ENCODE peak calls at places on chromosomes 3 and 15, in eight cellular contexts. W, O, N, A, R, M, Z and J are unnamed samples.

GRCh38 chr3:102182162-102182561 is 252.7 kb upstream of the ZPLD1 start:
- DNase-seq in R (no peak), M (no peak), W (no peak), Z (no peak), A (no peak), O (no peak), N (peak), J (no peak)

GRCh38 chr3:123723527-123724168 is 138.8 kb upstream of the HACD2 start:
- DNase-seq in O (peak), Z (peak), R (no peak), A (no peak), M (peak), W (peak), N (peak), J (peak)

GRCh38 chr3:4943553-4943952 is 35.7 kb upstream of the BHLHE40 start:
- DNase-seq in Z (no peak), M (no peak), R (no peak), A (no peak), O (peak), N (no peak), W (no peak), J (no peak)

GRCh38 chr15:68402432-68403160 is 29.4 kb downstream of the ITGA11 start:
- DNase-seq in Z (no peak), R (no peak), M (no peak), A (no peak), N (no peak), O (no peak), W (no peak), J (no peak)

GRCh38 chr3:40961104-40961857 is 238.0 kb upstream of the CTNNB1 start:
- DNase-seq in N (no peak), M (no peak), R (no peak), O (no peak), Z (no peak), A (no peak), W (no peak), J (no peak)

GRCh38 chr3:88003115-88003755 is 55.6 kb downstream of the CGGBP1 start:
- DNase-seq in R (no peak), M (peak), A (no peak), N (peak), Z (peak), W (no peak), O (peak), J (peak)

GRCh38 chr3:168864107-168865021 is 768.6 kb upstream of the GOLIM4 start:
- DNase-seq in N (no peak), W (no peak), Z (no peak), A (no peak), O (no peak), R (no peak), M (no peak), J (no peak)

GRCh38 chr15:90306560-90306959 is 41.1 kb downstream of the NGRN start:
- DNase-seq in A (no peak), R (no peak), O (no peak), M (peak), N (no peak), W (peak), Z (no peak), J (no peak)

GRCh38 chr15:27993544-27993943 is 105.6 kb downstream of the OCA2 start:
- DNase-seq in W (no peak), M (no peak), Z (no peak), A (no peak), N (no peak), R (no peak), O (no peak), J (no peak)

GRCh38 chr3:47542614-47543173 is 29.2 kb upstream of the ELP6 start:
- DNase-seq in N (peak), O (no peak), M (no peak), W (no peak), A (peak), Z (no peak), R (no peak), J (peak)

GRCh38 chr3:188437921-188438320 is 284.0 kb downstream of the LPP start:
- DNase-seq in M (no peak), O (no peak), A (no peak), R (no peak), Z (no peak), N (no peak), W (no peak), J (no peak)

GRCh38 chr3:72312339-72312738 is 527.4 kb upstream of the PROK2 start:
- DNase-seq in A (no peak), O (no peak), N (no peak), W (peak), M (no peak), Z (no peak), R (no peak), J (no peak)

GRCh38 chr3:13517253-13517977 is 31.5 kb upstream of the FBLN2 start:
- DNase-seq in O (no peak), A (no peak), M (no peak), W (no peak), R (no peak), N (no peak), Z (no peak), J (no peak)

GRCh38 chr3:78878011-78878410 is 889.8 kb downstream of the ROBO1 start:
- DNase-seq in Z (no peak), R (no peak), O (no peak), W (no peak), N (peak), M (no peak), A (no peak), J (no peak)

GRCh38 chr3:31704651-31705179 is 172.0 kb downstream of the STT3B start:
- DNase-seq in O (no peak), A (no peak), M (peak), R (no peak), W (no peak), N (peak), Z (no peak), J (no peak)

GRCh38 chr3:193902557-193903256 is 233.2 kb upstream of the HES1 start:
- DNase-seq in W (no peak), M (no peak), N (no peak), A (no peak), O (no peak), R (no peak), Z (no peak), J (no peak)

GRCh38 chr15:101615414-101615985 is 36.7 kb downstream of the TM2D3 start:
- DNase-seq in O (no peak), M (no peak), N (peak), A (no peak), R (no peak), Z (no peak), W (no peak), J (no peak)

GRCh38 chr15:74233864-74234597 is 2.1 kb upstream of the CCDC33 start:
- DNase-seq in Z (no peak), A (no peak), O (no peak), W (no peak), R (no peak), M (no peak), N (no peak), J (no peak)

GRCh38 chr15:56760186-56760585 is 26.9 kb upstream of the ZNF280D start:
- DNase-seq in W (no peak), O (no peak), N (peak), M (no peak), A (no peak), R (no peak), Z (no peak), J (no peak)

GRCh38 chr3:53531749-53532148 is 37.3 kb downstream of the CACNA1D start:
- DNase-seq in M (no peak), Z (peak), R (no peak), N (no peak), O (no peak), A (no peak), W (no peak), J (no peak)

GRCh38 chr3:101050061-101050460 is 56.8 kb upstream of the ABI3BP start:
- DNase-seq in O (no peak), W (no peak), R (no peak), A (no peak), N (no peak), M (no peak), Z (no peak), J (no peak)

GRCh38 chr3:71245052-71245488 is 338.5 kb downstream of the FOXP1 start:
- DNase-seq in A (no peak), M (no peak), Z (no peak), N (peak), O (no peak), W (no peak), R (no peak), J (no peak)